ENCODE peak calls at places on chromosomes 3 and 15, in seven cellular contexts. A is EL, W is erythroblast, F is SJSA1, D is AG08396, G is HCT116, R is left colon. J is an unnamed sample.

GRCh38 chr15:100338971-100339444 is 2.8 kb downstream of the ADAMTS17 start:
- DNase-seq in G (peak), D (peak), R (peak), F (no peak), A (peak), W (peak), J (peak)

GRCh38 chr3:168024537-168024941 is 71.2 kb downstream of the GOLIM4 start:
- DNase-seq in A (peak), W (no peak), D (peak), G (peak), F (peak), R (no peak), J (no peak)

GRCh38 chr3:71885001-71885400 is 100.1 kb upstream of the PROK2 start:
- DNase-seq in D (no peak), W (no peak), R (no peak), G (no peak), A (no peak), F (no peak), J (peak)

GRCh38 chr3:29156071-29156715 is 124.7 kb upstream of the RBMS3 start:
- DNase-seq in A (no peak), W (no peak), F (no peak), D (no peak), G (no peak), R (no peak), J (peak)

GRCh38 chr3:43531835-43532234 is 90.0 kb downstream of the ANO10 start:
- DNase-seq in A (peak), G (no peak), R (no peak), W (peak), D (peak), F (no peak), J (no peak)

GRCh38 chr3:101179637-101180036 is 140.7 kb downstream of the IMPG2 start:
- DNase-seq in R (no peak), F (no peak), D (peak), W (no peak), A (peak), G (no peak), J (no peak)

GRCh38 chr3:159938712-159939111 is 49.9 kb upstream of the IL12A start:
- DNase-seq in D (no peak), R (no peak), W (no peak), F (no peak), G (no peak), A (peak), J (no peak)

GRCh38 chr3:132556467-132557159 is 40.5 kb upstream of the ACKR4 start:
- DNase-seq in F (no peak), D (no peak), A (no peak), G (no peak), R (peak), W (no peak), J (peak)

GRCh38 chr15:25703726-25704125 is 159.4 kb downstream of the ATP10A start:
- DNase-seq in R (no peak), G (no peak), F (no peak), D (no peak), W (no peak), A (no peak), J (no peak)

GRCh38 chr3:167684389-167684993 is 30.7 kb upstream of the WDR49 start:
- DNase-seq in R (no peak), A (peak), D (peak), F (no peak), W (peak), G (peak), J (peak)

GRCh38 chr15:89728254-89728653 is 22.8 kb downstream of the MESP1 start:
- DNase-seq in R (no peak), A (no peak), F (no peak), W (no peak), G (no peak), D (no peak), J (no peak)

GRCh38 chr3:168998792-168999191 is 664.7 kb downstream of the MECOM start:
- DNase-seq in R (no peak), A (no peak), F (no peak), G (no peak), W (no peak), D (no peak), J (no peak)

GRCh38 chr3:3170998-3171397 is 8.5 kb downstream of the CRBN start:
- DNase-seq in W (peak), R (no peak), D (no peak), F (no peak), G (peak), A (peak), J (peak)

GRCh38 chr15:75114796-75115195 is 86.9 kb upstream of the C15orf39 start:
- DNase-seq in R (no peak), G (no peak), D (no peak), A (no peak), F (no peak), W (no peak), J (no peak)

GRCh38 chr3:86828751-86829150 is 162.2 kb downstream of the VGLL3 start:
- DNase-seq in R (no peak), G (no peak), F (no peak), W (no peak), A (no peak), D (no peak), J (no peak)

GRCh38 chr3:180277036-180277435 is 240.3 kb upstream of the PEX5L start:
- DNase-seq in W (no peak), F (no peak), A (peak), G (no peak), D (no peak), R (no peak), J (no peak)

GRCh38 chr15:90482124-90483011 is 47.4 kb upstream of the CRTC3 start:
- DNase-seq in W (peak), D (peak), A (peak), F (peak), R (no peak), G (peak), J (peak)

GRCh38 chr3:40691598-40691905 is 166.8 kb downstream of the ZNF621 start:
- DNase-seq in A (no peak), F (no peak), R (no peak), D (no peak), G (no peak), W (no peak), J (no peak)

GRCh38 chr15:98164986-98165385 is 204.5 kb downstream of the ARRDC4 start:
- DNase-seq in D (no peak), F (no peak), W (no peak), A (no peak), R (no peak), G (no peak), J (no peak)

GRCh38 chr15:68518046-68518445 is 60.7 kb upstream of the CORO2B start:
- DNase-seq in D (no peak), F (no peak), A (no peak), W (no peak), R (no peak), G (no peak), J (no peak)

GRCh38 chr3:138154534-138154933 is 20.2 kb downstream of the DBR1 start:
- DNase-seq in F (no peak), D (no peak), G (no peak), A (no peak), R (no peak), W (no peak), J (no peak)

GRCh38 chr3:134704556-134704955 is 53.7 kb upstream of the KY start:
- DNase-seq in W (no peak), A (no peak), G (no peak), R (no peak), F (no peak), D (no peak), J (no peak)